ENCODE peak calls at places on chromosomes 6 and 20, in eight cellular contexts. Z, X, F, B, A, G, V and I are unnamed samples.

GRCh38 chr20:57695012-57695411 is 14.8 kb downstream of the PMEPA1 start:
- DNase-seq in Z (no peak), X (no peak), F (no peak), B (no peak), A (no peak), G (no peak), V (no peak), I (no peak)

GRCh38 chr6:132412656-132413500 is 11.6 kb upstream of the MOXD1 start:
- DNase-seq in Z (no peak), X (no peak), F (no peak), B (no peak), A (no peak), G (no peak), V (peak), I (no peak)

GRCh38 chr6:2766767-2767314 is 1.6 kb downstream of the WRNIP1 start:
- DNase-seq in Z (no peak), X (no peak), F (no peak), B (no peak), A (no peak), G (no peak), V (peak), I (no peak)

GRCh38 chr6:33651947-33652346 is 30.8 kb downstream of the ITPR3 start:
- DNase-seq in Z (no peak), X (no peak), F (no peak), B (no peak), A (no peak), G (no peak), V (no peak), I (no peak)

GRCh38 chr20:43331911-43332310 is 125.8 kb upstream of the SRSF6 start:
- DNase-seq in Z (no peak), X (no peak), F (no peak), B (no peak), A (peak), G (no peak), V (no peak), I (no peak)

GRCh38 chr6:160000280-160000704 is 31.4 kb downstream of the IGF2R start:
- DNase-seq in Z (no peak), X (no peak), F (no peak), B (no peak), A (no peak), G (no peak), V (no peak), I (no peak)

GRCh38 chr6:151916680-151917164 is 109.2 kb downstream of the ESR1 start:
- DNase-seq in Z (no peak), X (no peak), F (peak), B (no peak), A (no peak), G (no peak), V (peak), I (no peak)

GRCh38 chr6:134373282-134373922 is 55.5 kb upstream of the SGK1 start:
- DNase-seq in Z (no peak), X (no peak), F (peak), B (peak), A (no peak), G (no peak), V (peak), I (peak)

GRCh38 chr6:145736854-145737181 is 1.5 kb upstream of the EPM2A start:
- DNase-seq in Z (no peak), X (no peak), F (peak), B (no peak), A (no peak), G (no peak), V (peak), I (no peak)

GRCh38 chr6:85368631-85369030 is 81.3 kb upstream of the NT5E start:
- DNase-seq in Z (no peak), X (no peak), F (no peak), B (no peak), A (no peak), G (no peak), V (no peak), I (no peak)

GRCh38 chr6:41527721-41528408 is 18.3 kb upstream of the FOXP4 start:
- DNase-seq in Z (no peak), X (peak), F (no peak), B (no peak), A (no peak), G (peak), V (no peak), I (no peak)

GRCh38 chr20:51134405-51134804 is 111.5 kb upstream of the KCNG1 start:
- DNase-seq in Z (no peak), X (no peak), F (no peak), B (no peak), A (no peak), G (no peak), V (no peak), I (no peak)